ENCODE peak calls at places on chromosomes 13 and 19, in six cellular contexts. Q, U, Z, X, B and W are unnamed samples. For H3K9me3, the result is how much of the 10 kb centered on the place peaks cover.

GRCh38 chr13:36543671-36544070 is 111.4 kb downstream of the CCNA1 start:
- DNase-seq in U (no peak), Z (no peak), B (no peak), Q (no peak), X (no peak), W (no peak)

GRCh38 chr19:12828494-12828893 is 5.9 kb downstream of the RTBDN start:
- DNase-seq in X (no peak), Z (no peak), B (no peak), U (no peak), Q (no peak), W (no peak)

GRCh38 chr13:97028441-97029299 is 34.4 kb upstream of the OXGR1 start:
- DNase-seq in B (peak), U (peak), Z (peak), X (peak), Q (peak), W (peak)

GRCh38 chr19:55042688-55043087 is 4.6 kb upstream of the GP6 start:
- DNase-seq in B (no peak), X (no peak), Z (no peak), Q (no peak), U (no peak), W (no peak)

GRCh38 chr19:49114630-49115363 is 627 bp downstream of the LIN7B start:
- DNase-seq in B (no peak), U (no peak), X (peak), Z (peak), Q (no peak), W (peak)

GRCh38 chr13:24254151-24254810 is 55.1 kb upstream of the C1QTNF9 start:
- DNase-seq in Q (no peak), Z (no peak), B (no peak), U (no peak), X (no peak), W (no peak)

GRCh38 chr13:30116379-30116778 is 191.0 kb downstream of the KATNAL1 start:
- DNase-seq in X (no peak), U (no peak), B (no peak), Q (no peak), Z (no peak), W (no peak)

GRCh38 chr13:110259651-110260050 is 47.3 kb downstream of the COL4A1 start:
- DNase-seq in Z (no peak), X (no peak), Q (no peak), U (no peak), B (no peak), W (no peak)

GRCh38 chr13:100597253-100597652 is 8.7 kb upstream of the GGACT start:
- DNase-seq in B (no peak), U (no peak), Q (no peak), Z (no peak), X (no peak), W (no peak)

GRCh38 chr13:28459911-28460310 is 35.0 kb downstream of the FLT1 start:
- DNase-seq in Q (no peak), X (no peak), Z (no peak), B (no peak), U (no peak), W (no peak)

GRCh38 chr19:13784731-13785452 is 10.4 kb upstream of the ZSWIM4 start:
- DNase-seq in X (peak), U (no peak), B (peak), Q (peak), Z (peak), W (peak)

GRCh38 chr13:73244486-73244885 is 185.7 kb downstream of the KLF5 start:
- DNase-seq in Q (no peak), B (no peak), U (no peak), Z (no peak), X (no peak), W (no peak)

GRCh38 chr19:29964171-29964570 is 22.1 kb downstream of the URI1 start:
- DNase-seq in U (no peak), Z (no peak), Q (no peak), B (no peak), X (no peak), W (no peak)

GRCh38 chr13:43326100-43326499 is 302.7 kb downstream of the DNAJC15 start:
- DNase-seq in X (no peak), B (no peak), Z (no peak), U (no peak), Q (no peak), W (no peak)

GRCh38 chr13:114033541-114034315 is 59.9 kb upstream of the C13orf46 start:
- DNase-seq in Q (no peak), U (no peak), X (no peak), B (no peak), Z (no peak), W (no peak)

GRCh38 chr13:111383591-111384440 is 63.4 kb downstream of the TEX29 start:
- DNase-seq in X (no peak), B (no peak), Q (no peak), U (no peak), Z (no peak), W (no peak)

GRCh38 chr19:49999371-50000010 is 25.7 kb downstream of the VRK3 start:
- DNase-seq in Z (no peak), U (no peak), B (no peak), Q (no peak), X (no peak), W (no peak)

GRCh38 chr19:17394891-17395415 is 957 bp upstream of the CCDC194 start:
- DNase-seq in U (peak), Z (peak), B (peak), Q (no peak), X (peak), W (peak)

GRCh38 chr13:57583529-57583928 is 48.0 kb upstream of the PCDH17 start:
- DNase-seq in U (no peak), X (no peak), Q (no peak), B (no peak), Z (no peak), W (no peak)

GRCh38 chr19:15072930-15073647 is 8.9 kb upstream of the OR1I1 start:
- DNase-seq in U (no peak), B (no peak), X (no peak), Z (no peak), Q (peak), W (no peak)

GRCh38 chr19:41023193-41023592 is 32.1 kb downstream of the CYP2B6 start:
- DNase-seq in Z (no peak), X (no peak), U (no peak), B (no peak), Q (no peak), W (no peak)

GRCh38 chr13:79678100-79678499 is 197.1 kb downstream of the NDFIP2 start:
- DNase-seq in B (no peak), U (no peak), Q (no peak), Z (no peak), X (no peak), W (no peak)

GRCh38 chr13:31930490-31930889 is 101.1 kb upstream of the FRY start:
- DNase-seq in Q (no peak), B (no peak), Z (no peak), U (no peak), X (no peak), W (no peak)

GRCh38 chr13:21218351-21219043 is 42.0 kb downstream of the MRPL57 start:
- DNase-seq in U (no peak), X (no peak), Q (no peak), B (no peak), Z (no peak), W (no peak)

GRCh38 chr13:52786747-52787146 is 47.1 kb upstream of the CNMD start:
- DNase-seq in Z (no peak), U (no peak), X (no peak), B (peak), Q (no peak), W (no peak)

GRCh38 chr13:106028916-106029315 is 506.5 kb downstream of the EFNB2 start:
- DNase-seq in X (no peak), B (no peak), U (no peak), Z (no peak), Q (no peak), W (no peak)

GRCh38 chr19:37738371-37738770 is 18.8 kb upstream of the ZNF607 start:
- DNase-seq in B (no peak), U (no peak), X (no peak), Z (no peak), Q (no peak), W (no peak)
- H3K9me3 ChIP-seq in B (under half), U (half or more), X (under half), Z (under half), Q (half or more), W (half or more)

GRCh38 chr13:39876258-39876657 is 220.8 kb downstream of the COG6 start:
- DNase-seq in U (peak), Q (no peak), X (no peak), B (no peak), Z (no peak), W (no peak)

GRCh38 chr13:39877134-39877533 is 221.7 kb downstream of the COG6 start:
- DNase-seq in Q (no peak), B (no peak), Z (no peak), U (no peak), X (no peak), W (no peak)

GRCh38 chr13:39881383-39881782 is 225.9 kb downstream of the COG6 start:
- DNase-seq in B (no peak), U (no peak), Q (no peak), X (no peak), Z (no peak), W (no peak)

GRCh38 chr13:39881887-39882286 is 226.4 kb downstream of the COG6 start:
- DNase-seq in X (no peak), Q (no peak), B (no peak), U (no peak), Z (no peak), W (no peak)

DNA sequence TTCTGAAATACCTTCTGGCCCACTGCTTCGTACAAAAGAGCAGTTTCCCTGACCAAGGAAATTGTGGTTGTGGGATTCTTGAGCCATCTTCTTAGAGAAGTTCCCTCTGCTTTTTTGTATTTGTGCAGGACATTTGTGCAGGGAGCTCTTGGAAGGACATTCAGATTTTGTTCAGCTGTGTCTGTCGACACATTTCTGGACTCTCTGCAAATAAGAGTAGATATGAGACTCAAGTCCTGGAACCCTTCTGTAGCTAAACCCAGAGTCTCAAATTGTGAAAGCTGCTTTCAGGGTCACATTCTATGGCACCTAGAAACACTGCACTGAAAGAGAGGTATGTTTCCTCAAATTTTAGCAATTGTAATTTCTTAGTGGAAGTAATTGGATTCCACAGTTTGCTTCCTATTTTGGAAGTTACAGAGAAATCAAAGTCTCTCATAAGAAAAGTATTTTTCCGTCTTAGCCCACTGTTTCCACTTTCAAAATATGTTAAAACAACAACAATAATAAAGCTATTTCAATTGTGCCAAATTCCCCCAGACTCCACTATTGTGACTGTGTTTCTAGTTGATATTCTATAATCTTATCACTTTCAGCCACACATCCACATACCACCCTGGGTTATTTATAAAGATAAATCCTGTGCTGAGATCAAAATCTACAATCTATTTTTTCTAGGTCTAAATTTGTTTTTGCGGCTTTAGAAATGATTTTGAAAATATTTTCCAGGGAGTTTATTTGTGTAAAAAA is 224.0 kb downstream of the COG6 start:
- DNase-seq in X (no peak), Z (no peak), U (no peak), Q (no peak), B (no peak), W (no peak)
- TF ChIP-seq POLR2A in X (no peak), Z (no peak), U (no peak), Q (no peak), B (no peak), W (no peak)

GRCh38 chr19:36514012-36514612 is 14.0 kb downstream of the ZNF260 start:
- DNase-seq in Z (no peak), X (no peak), B (no peak), U (no peak), Q (no peak), W (no peak)
- H3K9me3 ChIP-seq in Z (under half), X (under half), B (under half), U (half or more), Q (half or more), W (half or more)

GRCh38 chr13:27086599-27087265 is 84.9 kb downstream of the USP12 start:
- DNase-seq in X (no peak), Q (no peak), Z (no peak), B (no peak), U (no peak), W (no peak)
- TF ChIP-seq POLR2A in X (no peak), Q (no peak), Z (no peak), B (no peak), U (no peak), W (no peak)